ENCODE peak calls at places on chromosomes 12 and 14, in eight cellular contexts. B, X, N, Q, P, A, L and O are unnamed samples.
A peak's percentile ranks its signal among the peaks of the same experiment; 100 is the strongest.

GRCh38 chr12:107486140-107486892 is 199.3 kb upstream of the PWP1 start:
- DNase-seq in B (no peak), N (no peak), Q (no peak), X (no peak), P (no peak), A (no peak), L (no peak), O (no peak)

GRCh38 chr12:57244306-57244696 is 6.7 kb downstream of the STAC3 start:
- DNase-seq in A (no peak), P (no peak), Q (no peak), N (no peak), X (no peak), B (no peak), L (no peak), O (no peak)

GRCh38 chr14:21093769-21094681 is 4.4 kb downstream of the ZNF219 start:
- DNase-seq in A (peak; percentile 22), X (no peak), N (no peak), Q (no peak), L (peak; percentile 75), P (no peak), B (no peak), O (no peak)

GRCh38 chr12:49920241-49920914 is 16.7 kb upstream of the FAIM2 start:
- DNase-seq in P (peak; percentile 49), X (no peak), N (no peak), B (no peak), L (no peak), Q (no peak), A (no peak), O (no peak)

GRCh38 chr12:43806737-43807072 is 588 bp upstream of the TWF1 start:
- DNase-seq in X (no peak), L (no peak), A (no peak), N (no peak), B (no peak), P (no peak), Q (no peak), O (no peak)

GRCh38 chr12:5083955-5084849 is 40.5 kb downstream of the KCNA5 start:
- DNase-seq in P (no peak), L (peak; percentile 62), A (no peak), N (no peak), X (no peak), B (no peak), Q (no peak), O (no peak)

GRCh38 chr14:105899071-105899641 is 372.8 kb downstream of the TMEM121 start:
- DNase-seq in B (peak; percentile 9), L (no peak), N (no peak), A (no peak), P (no peak), X (no peak), Q (no peak), O (no peak)

GRCh38 chr12:120085920-120086319 is 30.6 kb downstream of the RAB35 start:
- DNase-seq in N (no peak), A (no peak), P (no peak), B (no peak), X (no peak), L (no peak), Q (no peak), O (no peak)

GRCh38 chr12:52195065-52195730 is 3.4 kb upstream of the KRT80 start:
- DNase-seq in Q (no peak), L (no peak), P (no peak), X (no peak), N (no peak), B (no peak), A (no peak), O (no peak)

GRCh38 chr14:33534636-33535035 is 416.2 kb downstream of the EGLN3 start:
- DNase-seq in P (no peak), L (no peak), X (no peak), N (no peak), A (no peak), B (no peak), Q (no peak), O (no peak)

GRCh38 chr12:126338031-126338441 is 1272.8 kb downstream of the AACS start:
- DNase-seq in Q (no peak), N (no peak), X (no peak), P (no peak), A (no peak), L (no peak), B (no peak), O (no peak)

GRCh38 chr14:44942436-44942835 is 19.3 kb downstream of the KLHL28 start:
- DNase-seq in L (no peak), P (no peak), N (no peak), X (no peak), A (no peak), B (no peak), Q (no peak), O (no peak)

GRCh38 chr12:1646908-1647669 is 18.1 kb downstream of the WNT5B start:
- DNase-seq in X (no peak), Q (no peak), P (no peak), N (no peak), A (no peak), B (no peak), L (no peak), O (no peak)

GRCh38 chr14:37889087-37889486 is 293.7 kb downstream of the TTC6 start:
- DNase-seq in L (peak; percentile 48), P (no peak), N (no peak), X (no peak), A (no peak), Q (no peak), B (no peak), O (no peak)

GRCh38 chr12:130713581-130713991 is 2.5 kb downstream of the RIMBP2 start:
- DNase-seq in A (no peak), L (no peak), X (no peak), N (no peak), B (no peak), Q (no peak), P (no peak), O (no peak)

GRCh38 chr12:47343684-47344567 is 264.2 kb upstream of the AMIGO2 start:
- DNase-seq in X (peak; percentile 6), A (no peak), L (no peak), N (no peak), B (no peak), P (no peak), Q (no peak), O (no peak)

GRCh38 chr12:52029686-52030085 is 21.6 kb upstream of the NR4A1 start:
- DNase-seq in B (no peak), Q (no peak), P (no peak), A (no peak), N (peak; percentile 37), X (no peak), L (peak; percentile 91), O (no peak)

GRCh38 chr12:105051981-105052380 is 32.3 kb downstream of the ALDH1L2 start:
- DNase-seq in L (no peak), N (no peak), B (no peak), Q (no peak), X (no peak), A (no peak), P (no peak), O (no peak)

GRCh38 chr12:94777936-94778335 is 127.6 kb upstream of the TMCC3 start:
- DNase-seq in X (no peak), Q (no peak), L (no peak), P (no peak), B (no peak), N (no peak), A (no peak), O (no peak)

GRCh38 chr12:104655059-104655609 is 198.4 kb downstream of the CHST11 start:
- DNase-seq in P (no peak), Q (no peak), A (no peak), L (no peak), X (no peak), N (no peak), B (no peak), O (no peak)

GRCh38 chr14:57375156-57375555 is 15.2 kb upstream of the NAA30 start:
- DNase-seq in N (no peak), P (no peak), A (no peak), L (no peak), Q (no peak), B (no peak), X (no peak), O (no peak)

GRCh38 chr14:29028973-29029582 is 262.5 kb downstream of the FOXG1 start:
- DNase-seq in B (no peak), L (no peak), A (no peak), N (no peak), Q (no peak), X (no peak), P (no peak), O (no peak)

GRCh38 chr14:58794993-58795762 is 157.4 kb downstream of the DACT1 start:
- DNase-seq in P (no peak), N (no peak), Q (no peak), A (no peak), B (no peak), L (no peak), X (no peak), O (no peak)
- TF ChIP-seq CTCF in P (no peak), N (no peak), Q (no peak), A (no peak), B (no peak), L (no peak), X (no peak), O (no peak)

GRCh38 chr12:117032593-117033381 is 66.4 kb downstream of the TESC start:
- DNase-seq in B (no peak), X (no peak), P (no peak), N (peak; percentile 25), A (no peak), L (no peak), Q (no peak), O (no peak)
- H3K27ac ChIP-seq in B (no peak overlapping the region), X (no peak overlapping the region), P (no peak overlapping the region), N (no peak overlapping the region), A (no peak overlapping the region), L (peak overlapping the region; percentile 68), Q (no peak overlapping the region), O (no peak overlapping the region)

GRCh38 chr14:87748558-87748957 is 244.4 kb downstream of the GALC start:
- DNase-seq in N (no peak), Q (no peak), A (no peak), P (no peak), B (no peak), X (no peak), L (no peak), O (no peak)

GRCh38 chr14:87745507-87746118 is 247.4 kb downstream of the GALC start:
- DNase-seq in P (no peak), L (peak; percentile 54), X (no peak), B (no peak), Q (no peak), A (no peak), N (no peak), O (no peak)
- TF ChIP-seq CTCF in P (peak; percentile 58), L (peak; percentile 57), X (peak; percentile 62), B (peak; percentile 39), Q (peak; percentile 55), A (peak; percentile 43), N (peak; percentile 29), O (peak; percentile 44)

GRCh38 chr12:3336606-3337311 is 154.2 kb upstream of the PRMT8 start:
- DNase-seq in A (no peak), B (no peak), N (peak; percentile 34), P (peak; percentile 21), Q (no peak), X (no peak), L (no peak), O (no peak)

GRCh38 chr12:3337944-3338343 is 153.1 kb upstream of the PRMT8 start:
- DNase-seq in B (no peak), X (no peak), A (no peak), P (no peak), L (no peak), N (no peak), Q (no peak), O (no peak)

GRCh38 chr12:3341594-3341993 is 149.4 kb upstream of the PRMT8 start:
- DNase-seq in P (no peak), L (peak; percentile 30), X (no peak), B (no peak), A (no peak), N (no peak), Q (no peak), O (no peak)

GRCh38 chr12:3339221-3339620 is 151.8 kb upstream of the PRMT8 start:
- DNase-seq in B (no peak), X (no peak), N (no peak), L (no peak), P (no peak), Q (no peak), A (no peak), O (no peak)

GRCh38 chr12:3342051-3342450 is 149.0 kb upstream of the PRMT8 start:
- DNase-seq in X (no peak), B (no peak), P (no peak), A (peak; percentile 23), Q (no peak), N (peak; percentile 29), L (peak; percentile 89), O (no peak)
- H3K27ac ChIP-seq in X (no peak overlapping the region), B (no peak overlapping the region), P (no peak overlapping the region), A (no peak overlapping the region), Q (no peak overlapping the region), N (no peak overlapping the region), L (no peak overlapping the region), O (no peak overlapping the region)